ENCODE peak calls at places on chromosomes 1 and 21, in five cellular contexts. M, T, O, B and Q are unnamed samples.

GRCh38 chr1:79974659-79975058 is 968.1 kb upstream of the ADGRL4 start:
- DNase-seq in M (no peak), T (no peak), O (no peak), B (no peak), Q (no peak)

GRCh38 chr1:23613191-23614126 is 54.2 kb upstream of the ID3 start:
- DNase-seq in T (peak), M (no peak), O (no peak), B (no peak), Q (no peak)

GRCh38 chr1:160726498-160727391 is 12.3 kb upstream of the SLAMF7 start:
- DNase-seq in T (peak), O (no peak), B (peak), M (no peak), Q (peak)

GRCh38 chr1:154446292-154446691 is 41.1 kb downstream of the IL6R start:
- DNase-seq in O (peak), T (no peak), B (no peak), M (no peak), Q (peak)

GRCh38 chr1:80053613-80054012 is 1047.1 kb upstream of the ADGRL4 start:
- DNase-seq in T (no peak), B (no peak), O (no peak), M (no peak), Q (no peak)

GRCh38 chr1:112998592-112999235 is 42.7 kb upstream of the SLC16A1 start:
- DNase-seq in O (peak), B (no peak), M (peak), T (no peak), Q (peak)

GRCh38 chr1:17661546-17662157 is 93.5 kb upstream of the ACTL8 start:
- DNase-seq in O (no peak), T (peak), B (peak), M (peak), Q (no peak)

GRCh38 chr1:155017946-155018316 is 15.3 kb downstream of the ZBTB7B start:
- DNase-seq in B (no peak), T (peak), M (no peak), O (no peak), Q (no peak)

GRCh38 chr1:1758692-1759455 is 19.4 kb downstream of the NADK start:
- DNase-seq in M (peak), T (no peak), O (no peak), B (peak), Q (peak)

GRCh38 chr1:62637392-62638105 is 40.2 kb downstream of the ANGPTL3 start:
- DNase-seq in M (no peak), T (no peak), B (no peak), O (no peak), Q (no peak)

GRCh38 chr1:9960705-9961562 is 17.7 kb downstream of the NMNAT1 start:
- DNase-seq in B (no peak), T (peak), M (no peak), O (no peak), Q (no peak)

GRCh38 chr1:28208818-28209441 is 23.9 kb downstream of the DNAJC8 start:
- DNase-seq in B (peak), O (peak), T (peak), M (no peak), Q (peak)

GRCh38 chr1:156619582-156619955 is 354 bp downstream of the HAPLN2 start:
- DNase-seq in B (no peak), T (no peak), O (no peak), M (no peak), Q (no peak)

GRCh38 chr1:223765719-223766340 is 53.5 kb downstream of the CAPN2 start:
- DNase-seq in M (no peak), B (no peak), T (no peak), O (no peak), Q (no peak)

GRCh38 chr1:223834660-223835263 is 11.0 kb downstream of the TP53BP2 start:
- DNase-seq in O (no peak), B (no peak), T (no peak), M (no peak), Q (no peak)

GRCh38 chr1:18101508-18101907 is 6.1 kb upstream of the IGSF21 start:
- DNase-seq in O (no peak), T (no peak), B (no peak), M (no peak), Q (no peak)

GRCh38 chr1:92509619-92510018 is 22.9 kb upstream of the GFI1 start:
- DNase-seq in O (no peak), M (no peak), B (no peak), T (no peak), Q (no peak)

GRCh38 chr1:116764466-116764896 is 10.3 kb downstream of the CD2 start:
- DNase-seq in B (no peak), T (no peak), O (no peak), M (no peak), Q (no peak)

GRCh38 chr21:42199488-42200463 is 19.2 kb upstream of the ABCG1 start:
- DNase-seq in M (no peak), O (peak), B (no peak), T (peak), Q (no peak)

GRCh38 chr1:153545067-153546055 is at the start of gene S100A4:
- DNase-seq in B (peak), T (peak), O (peak), M (peak), Q (peak)

GRCh38 chr1:171286032-171286705 is 27.8 kb upstream of the FMO4 start:
- DNase-seq in T (peak), O (no peak), B (no peak), M (no peak), Q (no peak)

GRCh38 chr1:25469177-25469576 is 38.5 kb downstream of the MACO1 start:
- DNase-seq in B (no peak), O (no peak), T (no peak), M (no peak), Q (no peak)

GRCh38 chr1:66446261-66447001 is 87.5 kb upstream of the SGIP1 start:
- DNase-seq in M (no peak), B (no peak), O (peak), T (peak), Q (no peak)

GRCh38 chr1:247118946-247119446 is 14.8 kb upstream of the ZNF669 start:
- DNase-seq in T (peak), M (no peak), O (no peak), B (no peak), Q (no peak)

GRCh38 chr1:107874221-107874620 is 90.8 kb downstream of the VAV3 start:
- DNase-seq in O (no peak), M (no peak), B (no peak), T (no peak), Q (no peak)

GRCh38 chr1:212012034-212012740 is 23.2 kb downstream of the INTS7 start:
- DNase-seq in M (peak), B (peak), T (peak), O (peak), Q (no peak)

GRCh38 chr1:13893456-13893855 is 193.5 kb downstream of the PRDM2 start:
- DNase-seq in O (no peak), B (no peak), T (no peak), M (no peak), Q (no peak)

DNA sequence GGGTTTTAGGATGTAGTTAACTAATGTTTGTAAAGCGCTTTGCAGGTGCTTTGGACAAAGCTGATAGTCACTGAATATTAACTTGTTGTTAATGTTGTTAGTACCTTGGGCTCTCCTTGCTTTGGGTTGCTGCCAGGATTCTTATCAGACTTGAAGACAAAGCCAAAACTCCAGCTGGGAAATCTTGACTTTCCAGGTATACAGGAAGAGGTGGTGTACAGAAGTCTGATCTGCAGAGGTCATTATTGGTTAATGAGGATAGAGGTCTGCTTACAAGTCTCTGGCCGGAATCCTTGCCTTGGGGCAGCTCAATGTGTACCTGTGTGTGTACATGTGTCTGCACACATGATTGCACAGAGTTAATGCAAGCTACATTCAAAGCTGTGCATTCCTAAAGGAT is 96.0 kb upstream of the POU3F1 start:
- DNase-seq in T (no peak), B (no peak), O (no peak), M (no peak), Q (no peak)
- H3K4me3 ChIP-seq in T (no peak), B (no peak), O (no peak), M (no peak), Q (no peak)

DNA sequence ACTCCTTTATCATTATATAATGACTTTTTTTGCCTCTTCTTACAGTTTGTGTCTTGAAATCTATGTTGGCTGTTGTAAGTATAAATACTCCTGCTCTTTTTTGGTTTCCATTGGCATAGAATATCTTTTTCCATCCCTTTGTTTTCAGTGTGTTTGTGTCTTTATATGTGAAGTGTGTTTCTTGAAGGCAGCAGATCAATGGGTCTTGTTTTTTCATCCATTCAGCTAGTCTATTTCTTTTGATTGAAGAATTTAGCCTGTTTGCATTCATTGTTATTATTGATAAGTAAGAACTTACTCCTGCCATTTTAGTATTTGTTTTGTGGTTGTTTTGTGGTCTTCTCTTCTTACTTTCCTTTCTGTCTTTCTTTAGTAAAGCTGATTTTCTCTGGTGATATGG is 322.8 kb downstream of the PLA2G4A start:
- DNase-seq in O (no peak), B (no peak), M (no peak), T (no peak), Q (no peak)
- TF ChIP-seq CTCF in O (no peak), B (no peak), M (no peak), T (no peak), Q (no peak)

DNA sequence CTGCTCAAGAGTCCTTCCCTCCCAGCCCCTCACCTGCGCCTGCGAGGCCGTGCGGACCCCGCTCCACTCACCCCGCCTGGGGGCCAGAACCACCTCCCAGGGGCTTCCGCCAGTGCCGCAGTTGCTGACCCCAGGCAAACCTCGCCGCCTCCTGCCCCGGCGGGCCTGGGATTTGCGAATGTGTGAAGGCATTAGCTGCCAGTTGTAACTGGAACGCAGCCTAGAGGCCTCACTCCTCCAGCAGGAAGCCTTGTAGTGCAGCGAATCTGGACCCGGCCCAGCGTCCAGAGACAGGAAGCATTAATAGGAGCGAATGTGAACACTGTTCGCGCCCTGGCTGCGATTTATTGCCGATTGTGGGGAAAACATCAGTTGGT is 140.9 kb upstream of the ARHGEF16 start:
- DNase-seq in O (peak), T (no peak), B (peak), M (peak), Q (peak)
- H3K4me3 ChIP-seq in O (no peak), T (no peak), B (no peak), M (peak), Q (no peak)

DNA sequence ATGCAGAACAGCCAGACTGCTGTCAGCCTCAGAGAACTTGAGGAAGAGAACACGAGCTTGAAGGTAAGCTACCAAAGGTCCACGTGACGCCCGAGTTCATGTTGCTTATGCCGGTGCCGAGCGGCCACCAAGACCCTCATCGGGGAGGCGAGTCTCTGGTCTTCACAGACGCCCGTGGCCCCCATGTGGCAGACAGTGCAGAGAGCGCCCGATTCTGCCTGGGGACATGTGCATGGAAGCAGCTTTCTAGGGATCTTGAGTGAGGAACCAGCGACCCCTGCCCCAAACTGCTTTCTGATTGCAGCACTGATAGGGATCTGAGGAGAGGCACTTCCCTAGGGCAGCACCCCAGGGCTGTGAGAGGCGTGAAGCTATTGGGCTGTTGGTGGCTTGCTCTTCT is 56.3 kb upstream of the DIP2A start:
- DNase-seq in M (no peak), T (no peak), O (no peak), B (no peak), Q (no peak)
- TF ChIP-seq CTCF in M (no peak), T (peak), O (no peak), B (no peak), Q (peak)

GRCh38 chr1:214548988-214549387 is 2.4 kb downstream of the PTPN14 start:
- DNase-seq in B (peak), O (no peak), T (no peak), M (peak), Q (no peak)
- H3K4me3 ChIP-seq in B (no peak), O (peak), T (no peak), M (peak), Q (peak)

DNA sequence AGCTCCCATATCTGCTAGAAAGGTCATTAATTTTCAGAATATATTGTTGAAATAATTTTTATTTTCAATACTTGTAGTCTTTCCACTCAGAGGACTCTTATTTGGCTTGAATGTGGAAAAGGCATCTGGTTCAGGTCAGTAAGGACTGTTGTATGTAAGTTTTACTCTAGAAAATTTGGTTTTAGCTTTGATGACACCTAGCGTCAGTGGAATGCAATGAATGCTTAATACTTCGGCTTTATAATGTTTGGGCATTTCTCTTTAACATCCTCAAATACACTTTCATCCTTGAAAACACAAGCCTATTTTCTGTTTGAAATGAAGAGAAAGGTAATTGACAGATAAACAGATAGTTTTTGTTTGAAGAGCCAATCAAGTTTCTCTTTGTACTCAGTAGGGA is 63.3 kb downstream of the LRRC40 start:
- DNase-seq in M (no peak), B (no peak), O (no peak), T (no peak), Q (no peak)
- TF ChIP-seq CTCF in M (peak), B (no peak), O (peak), T (peak), Q (peak)

GRCh38 chr1:227316941-227317540 is 1.3 kb downstream of the CDC42BPA start:
- DNase-seq in M (no peak), B (no peak), T (no peak), O (no peak), Q (no peak)
- H3K4me3 ChIP-seq in M (peak), B (peak), T (no peak), O (peak), Q (peak)

DNA sequence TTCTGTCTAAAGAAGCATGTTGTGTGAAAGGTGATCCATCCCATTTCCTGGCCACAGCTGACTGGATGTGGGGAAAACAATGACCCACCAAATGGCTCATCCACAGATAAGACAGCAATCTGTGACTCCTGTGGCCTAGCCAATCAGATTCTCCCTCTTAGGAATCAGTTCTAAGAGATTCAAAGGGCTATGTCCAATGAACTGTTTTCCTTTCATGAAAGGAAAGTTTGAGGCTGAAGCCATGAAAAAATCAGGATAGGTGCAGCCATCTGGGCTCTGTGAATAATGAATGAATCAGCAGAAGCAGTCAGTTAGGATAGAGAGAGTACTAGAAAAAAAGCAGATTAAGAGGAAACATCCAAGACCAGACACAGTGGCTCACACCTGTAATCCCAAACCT is 164.7 kb downstream of the NRIP1 start:
- DNase-seq in B (no peak), T (no peak), M (no peak), O (no peak), Q (no peak)
- TF ChIP-seq CTCF in B (no peak), T (no peak), M (no peak), O (no peak), Q (no peak)

DNA sequence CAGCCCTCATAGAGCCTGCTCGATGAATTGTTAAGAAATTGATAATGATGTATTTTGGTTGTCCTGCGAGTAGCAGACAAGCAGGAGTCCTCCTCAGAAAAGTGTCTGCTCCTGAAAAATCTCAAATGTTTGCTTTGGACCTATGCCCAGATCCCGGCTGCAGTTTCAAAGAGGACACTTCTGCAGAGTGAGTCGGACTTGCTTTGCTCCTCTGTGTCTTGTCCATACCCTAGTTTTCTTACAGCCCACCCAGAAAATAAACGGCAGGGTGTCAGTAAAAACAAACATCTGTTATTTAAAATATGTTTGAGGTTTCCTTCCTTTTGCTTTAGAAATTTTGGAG is 2.8 kb downstream of the S100A10 start:
- DNase-seq in T (no peak), B (peak), O (no peak), M (no peak), Q (no peak)
- H3K4me3 ChIP-seq in T (no peak), B (no peak), O (no peak), M (peak), Q (peak)